ENCODE peak calls at places on chromosomes 12 and 14, in eight cellular contexts. C is H9; J is brain microvascular endothelial cell; H is ovary; K is CD8-positive, alpha-beta T cell; M is fibroblast of the aortic adventitia; L is Panc1; G is mucosa of descending colon. A is an unnamed sample.

GRCh38 chr12:79988368-79988767 is 53.5 kb upstream of the PPP1R12A start:
- DNase-seq in H (no peak), M (peak), J (peak), L (no peak), C (no peak), K (no peak), G (no peak), A (no peak)

GRCh38 chr14:40838601-40839000 is 768.1 kb upstream of the LRFN5 start:
- DNase-seq in J (no peak), H (no peak), G (no peak), L (no peak), C (no peak), K (no peak), M (no peak), A (no peak)

GRCh38 chr14:87628129-87628528 is 364.9 kb downstream of the GALC start:
- DNase-seq in M (peak), J (no peak), H (no peak), C (no peak), K (no peak), L (no peak), G (peak), A (peak)

GRCh38 chr12:123912415-123913385 is 59.9 kb downstream of the CCDC92 start:
- DNase-seq in K (no peak), L (no peak), C (no peak), J (no peak), G (no peak), H (no peak), M (no peak), A (no peak)

GRCh38 chr14:97106166-97106565 is 309.0 kb downstream of the VRK1 start:
- DNase-seq in H (no peak), L (no peak), C (no peak), K (no peak), M (no peak), J (no peak), G (peak), A (no peak)

GRCh38 chr14:84987042-84987441 is 542.9 kb upstream of the FLRT2 start:
- DNase-seq in M (no peak), C (no peak), H (no peak), L (no peak), K (no peak), J (no peak), G (no peak), A (no peak)

GRCh38 chr12:53781218-53781801 is 29.5 kb upstream of the CISTR start:
- DNase-seq in G (no peak), L (no peak), J (no peak), M (no peak), C (no peak), H (no peak), K (no peak), A (no peak)

GRCh38 chr14:103161054-103161397 is 37.8 kb downstream of the TNFAIP2 start:
- DNase-seq in L (no peak), C (no peak), H (no peak), G (no peak), M (peak), J (no peak), K (no peak), A (no peak)

GRCh38 chr14:68139466-68140110 is 320.0 kb downstream of the RAD51B start:
- DNase-seq in C (no peak), H (no peak), J (no peak), L (no peak), K (no peak), M (no peak), G (no peak), A (no peak)

GRCh38 chr14:58341152-58341748 is 42.9 kb downstream of the ARID4A start:
- DNase-seq in J (no peak), C (no peak), K (no peak), H (no peak), G (no peak), L (no peak), M (no peak), A (no peak)

GRCh38 chr12:124094733-124095132 is 121.7 kb downstream of the ZNF664 start:
- DNase-seq in K (no peak), M (no peak), J (no peak), G (no peak), C (no peak), H (no peak), L (no peak), A (no peak)

DNA sequence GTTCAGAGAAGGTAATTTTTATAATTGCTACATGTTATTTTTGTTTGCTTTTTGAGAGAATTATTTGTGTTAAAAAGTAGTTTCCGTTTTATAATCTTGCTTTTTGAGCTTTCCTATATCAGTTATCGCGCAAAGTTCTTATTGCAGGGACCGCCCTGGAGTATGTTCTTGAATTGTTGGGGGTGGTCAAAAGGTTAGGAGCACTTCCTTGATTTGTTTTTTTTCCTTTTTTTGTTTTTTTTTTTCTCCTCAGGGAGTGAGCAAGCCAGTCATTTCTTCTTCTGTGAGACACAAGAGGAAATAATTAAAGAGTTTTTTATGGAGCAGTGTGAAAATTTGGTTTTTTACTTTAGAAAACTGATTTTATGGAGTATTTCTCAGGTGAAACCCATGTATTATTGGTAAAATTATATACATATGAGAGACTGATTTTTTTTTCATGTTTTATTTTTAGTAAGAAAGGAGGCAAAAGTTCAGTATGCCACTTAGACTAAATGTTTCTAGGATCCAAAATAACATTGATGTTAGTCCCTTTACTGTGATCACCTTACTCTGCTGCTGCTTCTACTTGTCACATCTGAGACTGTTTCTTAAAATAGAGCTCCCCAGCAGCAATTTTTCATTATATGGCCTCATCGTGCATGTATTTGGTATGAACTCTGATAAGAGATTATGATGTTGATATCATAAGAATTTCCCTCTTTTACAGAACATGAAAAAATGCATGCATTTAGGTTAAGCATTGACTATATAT is 26.6 kb downstream of the PLEKHA5 start:
- DNase-seq in L (no peak), G (no peak), C (no peak), K (no peak), M (no peak), J (no peak), H (no peak), A (no peak)
- TF ChIP-seq CTCF in L (no peak), G (no peak), C (no peak), K (no peak), M (no peak), J (no peak), H (no peak), A (no peak)

GRCh38 chr12:88113871-88114270 is 28.0 kb downstream of the CEP290 start:
- DNase-seq in H (no peak), G (no peak), M (peak), J (peak), C (no peak), L (no peak), K (no peak), A (no peak)

GRCh38 chr12:88108021-88108420 is 33.9 kb downstream of the CEP290 start:
- DNase-seq in G (no peak), H (no peak), L (no peak), C (no peak), K (no peak), J (peak), M (peak), A (peak)

DNA sequence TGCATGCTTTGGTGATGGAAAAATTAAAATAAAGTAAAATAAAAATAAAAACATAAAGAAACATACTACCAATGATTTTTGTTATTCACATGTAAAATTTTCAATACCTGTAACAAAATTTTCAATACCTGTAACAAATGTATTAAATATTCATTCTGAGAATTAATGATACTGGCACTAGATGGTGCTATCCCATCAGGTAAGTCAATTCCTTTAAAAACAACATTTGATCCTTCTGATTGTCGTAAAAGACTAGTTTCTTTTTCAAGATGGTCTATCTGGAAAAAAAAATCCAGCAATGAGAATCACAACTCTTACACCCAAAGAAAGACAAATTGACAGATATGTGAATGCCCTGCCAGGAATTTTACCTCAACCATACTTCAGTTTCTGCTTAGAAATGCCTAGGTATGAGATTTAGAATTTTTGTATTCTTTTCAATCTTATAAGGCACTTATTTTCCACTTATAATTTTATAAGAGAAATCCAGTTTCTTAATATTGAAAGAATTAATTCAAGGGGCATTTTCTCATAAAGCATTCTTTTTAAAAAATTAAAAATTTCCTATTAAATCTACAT is 30.7 kb downstream of the CEP290 start:
- DNase-seq in K (no peak), G (peak), L (peak), H (no peak), J (no peak), C (no peak), M (peak), A (peak)
- TF ChIP-seq CTCF in K (peak), G (no peak), L (peak), H (no peak), J (no peak), C (peak), M (peak), A (peak)

GRCh38 chr14:27392153-27392552 is 794.3 kb upstream of the NOVA1 start:
- DNase-seq in H (no peak), M (no peak), L (no peak), C (no peak), G (no peak), K (no peak), J (no peak), A (no peak)

GRCh38 chr14:27391331-27391730 is 793.5 kb upstream of the NOVA1 start:
- DNase-seq in C (no peak), G (no peak), K (no peak), J (no peak), H (no peak), L (no peak), M (no peak), A (no peak)

GRCh38 chr14:27389402-27389801 is 791.6 kb upstream of the NOVA1 start:
- DNase-seq in G (no peak), L (no peak), J (no peak), K (no peak), C (no peak), M (peak), H (no peak), A (no peak)

GRCh38 chr14:27387458-27387857 is 789.6 kb upstream of the NOVA1 start:
- DNase-seq in H (no peak), C (no peak), L (no peak), J (no peak), G (no peak), M (no peak), K (no peak), A (no peak)

DNA sequence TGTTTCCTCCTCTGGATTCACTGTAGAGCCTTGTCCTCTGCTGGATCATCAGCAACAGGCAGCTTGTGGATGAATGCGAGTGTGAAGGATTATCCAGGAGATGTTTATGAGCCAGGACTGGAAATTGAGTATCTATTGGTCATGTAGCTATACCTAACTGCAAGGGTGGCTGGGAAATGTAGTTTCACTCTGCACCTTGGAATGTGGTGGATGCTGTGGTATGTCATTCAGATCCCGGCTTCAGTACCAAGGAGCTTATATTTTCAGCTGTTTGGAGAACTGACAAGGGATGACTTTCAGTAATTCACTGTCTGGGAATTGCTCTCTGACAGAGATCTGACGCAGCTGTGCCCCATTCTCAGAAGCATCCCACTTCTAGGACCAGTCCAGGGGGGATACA is 792.3 kb upstream of the NOVA1 start:
- DNase-seq in C (no peak), G (no peak), H (no peak), M (no peak), K (no peak), L (no peak), J (no peak), A (no peak)
- TF ChIP-seq CTCF in C (no peak), G (no peak), H (no peak), M (no peak), K (no peak), L (no peak), J (no peak), A (no peak)

GRCh38 chr14:91339606-91340369 is 77.8 kb downstream of the CCDC88C start:
- DNase-seq in M (no peak), C (no peak), J (no peak), G (no peak), L (no peak), H (no peak), K (no peak), A (no peak)

GRCh38 chr14:91341331-91342242 is 76.0 kb downstream of the CCDC88C start:
- DNase-seq in G (no peak), K (no peak), C (no peak), M (no peak), J (no peak), H (no peak), L (no peak), A (no peak)

GRCh38 chr14:91343051-91343450 is 74.6 kb downstream of the CCDC88C start:
- DNase-seq in L (no peak), C (no peak), H (no peak), J (no peak), K (no peak), M (no peak), G (no peak), A (no peak)

GRCh38 chr14:91344107-91344506 is 73.5 kb downstream of the CCDC88C start:
- DNase-seq in K (no peak), C (no peak), H (no peak), J (no peak), M (no peak), L (no peak), G (no peak), A (no peak)

DNA sequence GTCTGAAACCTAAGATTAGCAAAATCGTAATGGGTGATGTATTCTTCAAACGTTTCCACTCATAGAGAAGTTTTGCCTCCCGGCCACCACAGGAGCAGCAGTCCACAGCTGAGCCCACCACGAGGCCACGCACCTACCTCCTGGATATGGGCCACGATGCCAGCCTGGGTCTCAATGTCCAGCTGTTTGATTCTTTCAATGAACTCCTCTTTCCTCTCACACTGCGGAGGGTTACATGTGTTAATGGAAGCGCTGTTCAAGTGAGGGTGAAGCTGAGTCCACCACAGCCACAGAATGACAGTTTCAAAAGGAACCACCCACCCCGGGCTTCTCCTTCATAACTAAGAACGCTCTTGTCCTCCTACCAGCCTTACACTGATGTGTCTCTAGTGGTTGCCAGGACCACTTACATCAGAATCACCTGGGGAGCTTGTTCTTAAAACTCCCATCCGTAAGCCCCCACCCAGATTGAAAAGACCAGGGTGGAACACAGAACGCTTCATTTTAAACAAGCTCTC is 75.3 kb downstream of the CCDC88C start:
- DNase-seq in M (no peak), L (no peak), H (no peak), G (no peak), K (no peak), C (no peak), J (no peak), A (no peak)
- TF ChIP-seq CTCF in M (no peak), L (no peak), H (no peak), G (no peak), K (no peak), C (no peak), J (no peak), A (no peak)

GRCh38 chr12:122454250-122454721 is 31.8 kb upstream of the CLIP1 start:
- DNase-seq in C (no peak), H (no peak), K (no peak), L (no peak), G (no peak), J (no peak), M (no peak), A (no peak)

GRCh38 chr12:122454739-122455138 is 32.3 kb upstream of the CLIP1 start:
- DNase-seq in H (no peak), L (no peak), J (no peak), K (no peak), M (no peak), G (no peak), C (no peak), A (no peak)

GRCh38 chr12:122452701-122453285 is 30.3 kb upstream of the CLIP1 start:
- DNase-seq in J (no peak), K (no peak), L (no peak), M (no peak), H (no peak), C (no peak), G (no peak), A (no peak)

DNA sequence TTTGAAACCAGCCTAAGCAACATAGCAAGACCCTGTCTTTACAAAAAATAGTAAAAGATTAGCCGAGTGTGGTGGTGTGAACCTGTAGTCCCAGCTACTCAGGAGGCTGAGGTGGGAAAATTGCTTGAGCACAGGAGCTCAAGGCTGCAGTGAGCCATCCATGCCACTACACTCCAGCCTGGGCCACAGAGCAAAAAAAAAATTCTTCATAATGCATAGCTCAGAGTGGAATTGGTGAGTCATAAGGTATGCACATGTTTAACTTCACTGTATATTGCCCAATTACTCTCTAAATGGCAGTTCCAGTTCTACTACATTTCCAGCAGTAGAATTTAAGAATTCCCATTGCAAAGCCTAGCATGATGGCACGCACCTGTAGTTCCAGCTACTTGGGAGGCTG is 26.8 kb upstream of the CLIP1 start:
- DNase-seq in K (no peak), J (peak), C (no peak), M (peak), L (peak), H (no peak), G (no peak), A (peak)
- TF ChIP-seq CTCF in K (no peak), J (no peak), C (no peak), M (no peak), L (no peak), H (no peak), G (no peak), A (no peak)

GRCh38 chr12:99806304-99806703 is 158.8 kb downstream of the GARIN6 start:
- DNase-seq in C (no peak), M (no peak), J (no peak), G (no peak), H (no peak), K (no peak), L (no peak), A (no peak)

GRCh38 chr12:99809921-99810320 is 162.4 kb downstream of the GARIN6 start:
- DNase-seq in J (no peak), M (no peak), G (no peak), C (no peak), L (no peak), K (no peak), H (no peak), A (no peak)

DNA sequence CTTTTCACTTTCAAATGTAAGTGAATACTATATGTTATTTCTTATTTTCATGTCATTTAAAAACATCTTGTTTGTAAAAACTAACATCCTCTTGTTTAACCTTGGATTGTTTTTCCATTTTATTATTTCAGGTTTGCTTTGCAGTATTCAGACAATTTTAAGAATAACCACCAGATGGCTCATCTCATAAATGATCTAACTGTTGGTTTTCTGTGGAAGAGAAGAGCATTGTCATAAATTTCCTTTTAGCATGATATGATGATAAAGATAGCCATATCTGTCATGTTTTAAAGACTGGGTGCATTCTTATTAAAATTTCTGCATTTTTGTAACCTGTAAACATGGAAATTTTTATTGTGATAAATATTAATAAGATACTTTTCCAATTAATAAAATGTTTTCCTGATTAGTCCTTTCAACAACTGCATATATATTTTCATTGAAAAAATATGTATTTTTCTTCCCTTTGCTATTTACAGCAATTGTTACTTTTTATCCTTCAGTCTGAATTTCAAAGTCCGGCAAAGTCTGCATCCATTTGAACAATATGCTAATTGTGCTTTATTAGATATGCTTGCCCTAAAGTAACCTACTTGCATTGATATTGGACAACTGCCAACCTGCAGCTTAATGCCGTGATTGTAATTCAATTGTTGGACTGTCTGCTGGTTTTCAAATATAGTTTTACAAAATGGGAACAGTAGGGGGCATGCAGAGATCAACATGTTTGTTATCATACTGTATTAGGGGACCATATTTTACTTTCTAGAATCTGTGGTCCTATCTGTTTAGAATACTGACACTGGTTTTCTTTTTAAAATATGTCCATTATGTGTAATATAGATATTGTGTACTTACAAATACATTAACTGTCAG is 163.4 kb downstream of the GARIN6 start:
- DNase-seq in J (peak), L (no peak), M (peak), H (no peak), G (no peak), K (no peak), C (no peak), A (peak)
- TF ChIP-seq CTCF in J (peak), L (peak), M (peak), H (no peak), G (no peak), K (no peak), C (peak), A (peak)

GRCh38 chr12:51190820-51191219 is 17.9 kb upstream of the TFCP2 start:
- DNase-seq in G (no peak), H (no peak), C (no peak), M (no peak), L (no peak), K (no peak), J (no peak), A (no peak)

GRCh38 chr12:51195841-51196240 is 22.0 kb downstream of the POU6F1 start:
- DNase-seq in G (no peak), J (no peak), L (no peak), H (no peak), K (no peak), C (no peak), M (no peak), A (no peak)

GRCh38 chr12:51191516-51192283 is 18.8 kb upstream of the TFCP2 start:
- DNase-seq in H (no peak), C (no peak), L (no peak), M (no peak), J (no peak), G (no peak), K (no peak), A (no peak)

GRCh38 chr12:51189790-51190355 is 16.9 kb upstream of the TFCP2 start:
- DNase-seq in C (no peak), M (no peak), G (no peak), L (no peak), K (no peak), H (no peak), J (no peak), A (no peak)

GRCh38 chr12:51192284-51192671 is 19.3 kb upstream of the TFCP2 start:
- DNase-seq in H (no peak), G (no peak), K (no peak), L (no peak), M (no peak), C (no peak), J (no peak), A (no peak)
- TF ChIP-seq CTCF in H (no peak), G (no peak), K (no peak), L (no peak), M (no peak), C (no peak), J (no peak), A (no peak)